ENCODE peak calls at places on chromosomes 6 and 20, in seven cellular contexts. N is cardiac muscle cell, E is tibial nerve, X is heart right ventricle, W is colonic mucosa, C is PC-9, F is lower leg skin. G is an unnamed sample.

GRCh38 chr20:561437-562231 is 18.0 kb upstream of the CSNK2A1 start:
- DNase-seq in W (peak), C (peak), N (peak), X (peak), F (peak), E (peak), G (peak)

GRCh38 chr20:53660078-53660909 is 66.7 kb upstream of the ZNF217 start:
- DNase-seq in X (peak), C (no peak), W (peak), E (no peak), F (peak), N (no peak), G (no peak)

GRCh38 chr6:42300185-42300584 is 82.5 kb upstream of the MRPS10 start:
- DNase-seq in N (no peak), E (no peak), X (no peak), W (no peak), F (no peak), C (no peak), G (no peak)

GRCh38 chr20:1816384-1817381 is 78.5 kb upstream of the SIRPA start:
- DNase-seq in F (no peak), X (peak), N (no peak), W (no peak), C (no peak), E (no peak), G (peak)

GRCh38 chr6:140857734-140858380 is 1274.9 kb upstream of the GJE1 start:
- DNase-seq in E (peak), C (no peak), N (no peak), X (no peak), W (no peak), F (no peak), G (peak)

GRCh38 chr6:89204096-89204495 is 13.1 kb downstream of the GABRR1 start:
- DNase-seq in F (no peak), X (no peak), W (no peak), E (no peak), C (no peak), N (no peak), G (no peak)

GRCh38 chr20:25195014-25195961 is at the start of gene ENTPD6:
- DNase-seq in E (peak), W (peak), F (peak), X (peak), C (peak), N (peak), G (peak)

GRCh38 chr20:50338479-50339195 is 148.0 kb downstream of the CEBPB start:
- DNase-seq in F (peak), C (no peak), X (no peak), N (peak), W (no peak), E (no peak), G (peak)

GRCh38 chr6:11535801-11536230 is 1.7 kb upstream of the TMEM170B start:
- DNase-seq in F (no peak), X (no peak), C (peak), W (peak), N (peak), E (no peak), G (peak)

GRCh38 chr6:50722829-50723562 is 9.7 kb downstream of the TFAP2D start:
- DNase-seq in C (no peak), W (no peak), E (no peak), F (no peak), X (no peak), N (no peak), G (no peak)

GRCh38 chr6:127131772-127132171 is 13.3 kb downstream of the RSPO3 start:
- DNase-seq in E (no peak), W (no peak), C (no peak), F (no peak), X (no peak), N (no peak), G (no peak)

GRCh38 chr20:50569864-50570836 is 60.0 kb downstream of the PTPN1 start:
- DNase-seq in N (no peak), W (no peak), X (no peak), F (no peak), C (peak), E (no peak), G (peak)

GRCh38 chr6:152824666-152825065 is 74.1 kb downstream of the VIP start:
- DNase-seq in C (no peak), N (no peak), W (no peak), X (no peak), F (no peak), E (no peak), G (no peak)

GRCh38 chr6:89989742-89990141 is 95.5 kb downstream of the GJA10 start:
- DNase-seq in C (no peak), N (no peak), X (no peak), W (no peak), F (no peak), E (no peak), G (peak)

GRCh38 chr20:46268131-46268611 is 40.1 kb downstream of the CDH22 start:
- DNase-seq in E (no peak), C (no peak), F (no peak), N (no peak), W (no peak), X (no peak), G (no peak)

GRCh38 chr20:48617481-48617880 is 210.3 kb downstream of the PREX1 start:
- DNase-seq in W (no peak), C (no peak), E (no peak), X (no peak), F (no peak), N (no peak), G (no peak)

GRCh38 chr6:36692220-36692619 is 5.4 kb upstream of the RAB44 start:
- DNase-seq in X (no peak), E (no peak), C (no peak), W (no peak), N (no peak), F (no peak), G (no peak)

GRCh38 chr6:149642829-149643580 is 5.5 kb downstream of the KATNA1 start:
- DNase-seq in F (no peak), C (no peak), W (no peak), X (no peak), N (no peak), E (no peak), G (no peak)

GRCh38 chr6:13434777-13435176 is 52.6 kb downstream of the GFOD1 start:
- DNase-seq in E (no peak), C (no peak), F (no peak), N (no peak), X (no peak), W (no peak), G (no peak)

GRCh38 chr6:139291813-139292619 is at the start of gene TXLNB:
- DNase-seq in X (peak), N (peak), C (no peak), W (peak), F (peak), E (peak), G (peak)

GRCh38 chr20:6976096-6976495 is 208.6 kb downstream of the BMP2 start:
- DNase-seq in E (no peak), X (no peak), F (no peak), N (no peak), W (no peak), C (no peak), G (no peak)

GRCh38 chr6:39951198-39951597 is 16.9 kb upstream of the MOCS1 start:
- DNase-seq in E (no peak), X (no peak), N (no peak), C (no peak), F (no peak), W (no peak), G (no peak)

GRCh38 chr20:35561268-35561667 is 19.4 kb downstream of the ERGIC3 start:
- DNase-seq in F (no peak), X (no peak), N (peak), E (no peak), C (peak), W (no peak), G (peak)

GRCh38 chr6:130191376-130191702 is 31.4 kb downstream of the SAMD3 start:
- DNase-seq in N (no peak), F (no peak), E (no peak), C (no peak), X (no peak), W (no peak), G (no peak)
- H3K4me3 ChIP-seq in N (no peak), F (no peak), E (no peak), C (no peak), X (no peak), W (no peak), G (no peak)

GRCh38 chr20:20454850-20455627 is 87.1 kb downstream of the INSM1 start:
- DNase-seq in X (no peak), E (no peak), C (no peak), F (no peak), N (no peak), W (no peak), G (no peak)
- TF ChIP-seq CTCF in X (no peak), E (no peak), C (no peak), F (no peak), N (no peak), W (no peak), G (no peak)

GRCh38 chr6:1817033-1817761 is 207.5 kb downstream of the FOXC1 start:
- DNase-seq in W (no peak), E (no peak), C (no peak), N (no peak), X (no peak), F (no peak), G (peak)

GRCh38 chr6:1820165-1820564 is 210.4 kb downstream of the FOXC1 start:
- DNase-seq in N (no peak), C (no peak), E (no peak), F (no peak), X (no peak), W (no peak), G (peak)

GRCh38 chr6:1819007-1819406 is 209.3 kb downstream of the FOXC1 start:
- DNase-seq in W (no peak), N (no peak), X (no peak), E (no peak), C (no peak), F (no peak), G (no peak)

GRCh38 chr6:1821188-1822183 is 211.8 kb downstream of the FOXC1 start:
- DNase-seq in C (no peak), F (no peak), N (no peak), X (peak), E (no peak), W (no peak), G (peak)

GRCh38 chr6:1820714-1821113 is 211.0 kb downstream of the FOXC1 start:
- DNase-seq in N (no peak), C (no peak), W (no peak), F (no peak), E (no peak), X (no peak), G (no peak)
- H3K4me3 ChIP-seq in N (no peak), C (no peak), W (no peak), F (no peak), E (no peak), X (no peak), G (no peak)

GRCh38 chr6:123398072-123398471 is 238.7 kb downstream of the TRDN start:
- DNase-seq in W (no peak), F (no peak), N (no peak), C (no peak), E (no peak), X (no peak), G (no peak)

DNA sequence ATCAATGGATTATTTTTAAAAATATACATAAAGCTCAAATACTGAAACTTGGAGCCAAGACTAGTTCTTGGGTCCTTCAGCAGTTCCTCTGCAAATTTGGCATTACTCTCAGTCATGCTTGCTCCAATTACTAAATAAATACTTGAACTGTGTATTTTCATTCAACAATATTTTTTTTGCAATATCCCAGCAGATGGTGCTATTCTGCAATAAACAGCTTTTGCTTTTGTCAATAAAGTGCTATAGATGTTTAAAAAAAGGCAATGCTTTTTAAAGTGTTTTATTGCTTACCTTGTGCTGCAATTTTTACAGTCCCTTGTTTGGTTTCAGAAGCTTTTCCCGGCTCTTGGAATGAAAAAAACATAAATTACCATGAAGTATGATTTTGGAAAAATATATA is 243.4 kb downstream of the TRDN start:
- DNase-seq in X (no peak), E (no peak), F (no peak), N (no peak), W (no peak), C (no peak), G (peak)
- TF ChIP-seq CTCF in X (no peak), E (no peak), F (no peak), N (peak), W (no peak), C (peak), G (peak)

DNA sequence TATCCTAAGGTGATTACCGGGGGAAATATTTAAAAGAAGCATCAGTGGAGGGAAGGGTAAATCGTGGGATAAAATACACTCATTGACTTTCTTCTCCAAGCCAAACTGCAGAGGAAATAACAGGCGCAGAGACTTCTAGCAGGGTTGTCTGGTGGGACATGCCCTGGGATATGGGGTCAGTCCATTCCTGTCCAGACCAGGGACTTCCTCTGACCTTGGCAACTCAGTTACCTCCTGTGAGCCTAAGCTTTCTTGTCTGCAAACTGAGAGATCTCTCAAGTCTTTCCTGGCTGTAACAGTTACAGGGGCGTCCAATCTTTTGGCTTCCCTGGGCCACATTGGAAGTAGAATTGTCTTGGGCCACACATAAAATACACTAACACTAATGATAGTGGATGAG is 21.7 kb upstream of the PHACTR2 start:
- DNase-seq in W (no peak), X (no peak), N (no peak), F (no peak), C (no peak), E (no peak), G (no peak)
- H3K4me3 ChIP-seq in W (no peak), X (no peak), N (no peak), F (no peak), C (no peak), E (no peak), G (no peak)

GRCh38 chr6:76867182-76867581 is 596.1 kb downstream of the HTR1B start:
- DNase-seq in W (no peak), E (no peak), C (no peak), F (no peak), N (no peak), X (no peak), G (no peak)

GRCh38 chr6:76856065-76856464 is 607.2 kb downstream of the HTR1B start:
- DNase-seq in C (no peak), E (no peak), W (no peak), X (no peak), N (no peak), F (no peak), G (no peak)

GRCh38 chr6:76862966-76863365 is 600.3 kb downstream of the HTR1B start:
- DNase-seq in C (no peak), N (no peak), E (no peak), W (no peak), X (no peak), F (no peak), G (no peak)

GRCh38 chr6:76866091-76866490 is 597.2 kb downstream of the HTR1B start:
- DNase-seq in N (no peak), W (no peak), E (no peak), X (no peak), F (no peak), C (no peak), G (no peak)

GRCh38 chr6:76861403-76861802 is 601.9 kb downstream of the HTR1B start:
- DNase-seq in E (no peak), X (no peak), C (no peak), F (no peak), N (peak), W (no peak), G (no peak)
- TF ChIP-seq CTCF in E (no peak), X (peak), C (peak), F (no peak), N (peak), W (peak), G (peak)

GRCh38 chr20:31475472-31476312 is 604 bp downstream of the REM1 start:
- DNase-seq in F (no peak), E (no peak), X (no peak), C (no peak), N (no peak), W (no peak), G (no peak)
- H3K4me3 ChIP-seq in F (peak), E (peak), X (peak), C (no peak), N (no peak), W (peak), G (no peak)

GRCh38 chr6:168054663-168055560 is 24.1 kb downstream of the FRMD1 start:
- DNase-seq in X (peak), N (peak), W (no peak), C (no peak), E (no peak), F (no peak), G (no peak)
- TF ChIP-seq CTCF in X (peak), N (no peak), W (no peak), C (no peak), E (no peak), F (no peak), G (no peak)

GRCh38 chr20:56589633-56590032 is 39.5 kb upstream of the TFAP2C start:
- DNase-seq in X (no peak), W (no peak), C (no peak), E (no peak), F (no peak), N (no peak), G (no peak)

GRCh38 chr20:56590888-56591287 is 38.2 kb upstream of the TFAP2C start:
- DNase-seq in E (no peak), X (no peak), C (no peak), F (no peak), W (no peak), N (no peak), G (no peak)

GRCh38 chr20:56592817-56593216 is 36.3 kb upstream of the TFAP2C start:
- DNase-seq in X (no peak), F (no peak), E (no peak), W (no peak), N (no peak), C (no peak), G (no peak)

GRCh38 chr20:56588996-56589395 is 40.1 kb upstream of the TFAP2C start:
- DNase-seq in E (no peak), W (no peak), C (no peak), N (no peak), X (no peak), F (no peak), G (no peak)

GRCh38 chr20:56592211-56592610 is 36.9 kb upstream of the TFAP2C start:
- DNase-seq in W (no peak), N (no peak), E (no peak), F (no peak), C (peak), X (no peak), G (no peak)
- H3K4me3 ChIP-seq in W (no peak), N (no peak), E (no peak), F (no peak), C (no peak), X (no peak), G (no peak)

G was measured in astrocyte of the spinal cord.